ENCODE peak calls at places on chromosomes 2 and 18, in five cellular contexts. One of them, this sample, is unnamed. For H3K4me1, the result is how much of the 10 kb centered on the place peaks cover.

GRCh38 chr2:119338826-119339561 is 27.6 kb downstream of the C2orf76 start:
- DNase-seq in esophagus squamous epithelium: no peak
- DNase-seq in A549: no peak
- DNase-seq in GM23248: no peak
- DNase-seq in astrocyte: no peak
- DNase-seq in this sample: no peak

GRCh38 chr2:70460333-70460732 is 93.3 kb downstream of the TGFA start:
- DNase-seq in esophagus squamous epithelium: no peak
- DNase-seq in A549: no peak
- DNase-seq in GM23248: no peak
- DNase-seq in astrocyte: no peak
- DNase-seq in this sample: no peak

GRCh38 chr2:106900130-106900529 is 14.2 kb upstream of the ST6GAL2 start:
- DNase-seq in esophagus squamous epithelium: no peak
- DNase-seq in A549: no peak
- DNase-seq in GM23248: peak
- DNase-seq in astrocyte: no peak
- DNase-seq in this sample: no peak

GRCh38 chr2:42091671-42092070 is 43.9 kb downstream of the PKDCC start:
- DNase-seq in esophagus squamous epithelium: no peak
- DNase-seq in A549: no peak
- DNase-seq in GM23248: no peak
- DNase-seq in astrocyte: no peak
- DNase-seq in this sample: no peak

GRCh38 chr18:62450175-62450545 is 72.7 kb upstream of the ZCCHC2 start:
- DNase-seq in esophagus squamous epithelium: no peak
- DNase-seq in A549: no peak
- DNase-seq in GM23248: no peak
- DNase-seq in astrocyte: peak
- DNase-seq in this sample: no peak

GRCh38 chr2:223696719-223697118 is 94.6 kb upstream of the SCG2 start:
- DNase-seq in esophagus squamous epithelium: no peak
- DNase-seq in A549: peak
- DNase-seq in GM23248: peak
- DNase-seq in astrocyte: peak
- DNase-seq in this sample: no peak

GRCh38 chr18:26549103-26549485 is 741 bp upstream of the KCTD1 start:
- DNase-seq in esophagus squamous epithelium: no peak
- DNase-seq in A549: peak
- DNase-seq in GM23248: peak
- DNase-seq in astrocyte: peak
- DNase-seq in this sample: peak

GRCh38 chr2:39954346-39954745 is 175.3 kb upstream of the THUMPD2 start:
- DNase-seq in esophagus squamous epithelium: no peak
- DNase-seq in A549: no peak
- DNase-seq in GM23248: peak
- DNase-seq in astrocyte: peak
- DNase-seq in this sample: no peak

GRCh38 chr18:33440384-33441043 is at the start of gene CCDC178:
- DNase-seq in esophagus squamous epithelium: no peak
- DNase-seq in A549: no peak
- DNase-seq in GM23248: peak
- DNase-seq in astrocyte: peak
- DNase-seq in this sample: peak

GRCh38 chr2:239715202-239715601 is 309.9 kb downstream of the NDUFA10 start:
- DNase-seq in esophagus squamous epithelium: no peak
- DNase-seq in A549: no peak
- DNase-seq in GM23248: no peak
- DNase-seq in astrocyte: no peak
- DNase-seq in this sample: no peak

GRCh38 chr2:46872876-46873631 is 42.6 kb downstream of the MCFD2 start:
- DNase-seq in esophagus squamous epithelium: no peak
- DNase-seq in A549: no peak
- DNase-seq in GM23248: no peak
- DNase-seq in astrocyte: no peak
- DNase-seq in this sample: peak

GRCh38 chr2:74864728-74865722 is 31.1 kb downstream of the HK2 start:
- DNase-seq in esophagus squamous epithelium: no peak
- DNase-seq in A549: no peak
- DNase-seq in GM23248: peak
- DNase-seq in astrocyte: peak
- DNase-seq in this sample: peak

GRCh38 chr2:147945660-147946059 is 74.9 kb downstream of the ORC4 start:
- DNase-seq in esophagus squamous epithelium: no peak
- DNase-seq in A549: no peak
- DNase-seq in GM23248: peak
- DNase-seq in astrocyte: no peak
- DNase-seq in this sample: peak

GRCh38 chr18:28439870-28440269 is 262.9 kb upstream of the CDH2 start:
- DNase-seq in esophagus squamous epithelium: no peak
- DNase-seq in A549: peak
- DNase-seq in GM23248: peak
- DNase-seq in astrocyte: peak
- DNase-seq in this sample: no peak

GRCh38 chr2:5898667-5899066 is 206.5 kb downstream of the SOX11 start:
- DNase-seq in esophagus squamous epithelium: no peak
- DNase-seq in A549: no peak
- DNase-seq in GM23248: no peak
- DNase-seq in astrocyte: no peak
- DNase-seq in this sample: no peak

GRCh38 chr18:78713064-78713463 is 266.6 kb upstream of the SALL3 start:
- DNase-seq in esophagus squamous epithelium: no peak
- DNase-seq in A549: no peak
- DNase-seq in GM23248: no peak
- DNase-seq in astrocyte: no peak
- DNase-seq in this sample: peak

GRCh38 chr2:234691226-234691600 is 194.3 kb upstream of the ARL4C start:
- DNase-seq in esophagus squamous epithelium: no peak
- DNase-seq in A549: no peak
- DNase-seq in GM23248: no peak
- DNase-seq in astrocyte: no peak
- DNase-seq in this sample: peak

GRCh38 chr2:12131975-12132374 is 385.5 kb downstream of the LPIN1 start:
- DNase-seq in esophagus squamous epithelium: no peak
- DNase-seq in A549: no peak
- DNase-seq in GM23248: peak
- DNase-seq in astrocyte: peak
- DNase-seq in this sample: no peak

GRCh38 chr2:148391324-148391723 is 253.2 kb upstream of the EPC2 start:
- DNase-seq in esophagus squamous epithelium: no peak
- DNase-seq in A549: no peak
- DNase-seq in GM23248: peak
- DNase-seq in astrocyte: peak
- DNase-seq in this sample: no peak

GRCh38 chr2:46179037-46179621 is 118.1 kb upstream of the EPAS1 start:
- DNase-seq in esophagus squamous epithelium: no peak
- DNase-seq in A549: peak
- DNase-seq in GM23248: peak
- DNase-seq in astrocyte: peak
- DNase-seq in this sample: peak

GRCh38 chr2:85772841-85773491 is 19.2 kb downstream of the ATOH8 start:
- DNase-seq in esophagus squamous epithelium: no peak
- DNase-seq in A549: no peak
- DNase-seq in GM23248: peak
- DNase-seq in astrocyte: no peak
- DNase-seq in this sample: no peak

GRCh38 chr2:85773692-85774091 is 19.9 kb downstream of the ATOH8 start:
- DNase-seq in esophagus squamous epithelium: no peak
- DNase-seq in A549: no peak
- DNase-seq in GM23248: no peak
- DNase-seq in astrocyte: no peak
- DNase-seq in this sample: no peak

GRCh38 chr2:85775406-85776381 is 21.9 kb downstream of the ATOH8 start:
- DNase-seq in esophagus squamous epithelium: no peak
- DNase-seq in A549: no peak
- DNase-seq in GM23248: no peak
- DNase-seq in astrocyte: no peak
- DNase-seq in this sample: no peak

GRCh38 chr2:85772019-85772745 is 18.4 kb downstream of the ATOH8 start:
- DNase-seq in esophagus squamous epithelium: peak
- DNase-seq in A549: peak
- DNase-seq in GM23248: peak
- DNase-seq in astrocyte: peak
- DNase-seq in this sample: peak

DNA sequence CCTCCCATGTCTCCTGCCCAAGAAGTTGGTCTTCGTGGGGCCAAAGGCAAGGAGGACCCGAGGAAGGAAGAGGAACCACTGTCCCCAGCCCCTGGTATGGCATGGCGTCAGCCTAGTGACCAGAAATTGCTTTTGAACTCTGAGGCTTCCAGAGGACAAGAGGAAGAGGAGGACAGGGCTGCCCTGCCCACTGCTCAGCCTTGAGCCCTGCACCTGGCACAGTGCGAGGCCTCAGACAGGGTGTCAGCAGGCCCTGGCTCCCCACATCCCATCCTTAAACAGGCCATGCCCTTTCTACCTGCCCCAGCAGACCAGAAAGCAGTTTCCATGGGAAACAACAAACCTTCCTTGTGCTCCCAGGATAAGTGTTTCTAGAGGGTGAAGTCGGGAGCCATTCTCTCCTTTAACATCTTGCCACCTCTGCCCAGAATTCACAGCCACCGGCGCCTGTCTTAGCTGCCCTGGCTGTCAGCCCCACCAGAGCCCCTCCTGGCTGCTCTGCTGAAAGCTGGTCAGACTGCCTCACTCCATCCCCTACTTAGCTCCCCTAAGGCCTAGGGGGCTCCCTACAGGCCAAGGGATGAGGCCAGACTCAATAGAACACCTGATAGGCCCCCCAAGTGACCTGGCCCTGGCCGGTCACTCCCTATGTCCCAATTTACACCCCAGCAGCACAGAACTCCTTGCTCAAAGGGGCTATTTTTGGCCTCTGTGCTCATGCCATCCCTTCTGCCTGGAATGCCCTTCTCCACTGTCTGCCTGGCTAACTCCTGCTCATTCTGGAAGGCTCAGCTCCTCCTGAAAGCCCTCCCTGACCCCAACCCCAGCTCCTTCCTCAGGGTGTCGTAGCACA is 20.6 kb downstream of the ATOH8 start:
- DNase-seq in esophagus squamous epithelium: no peak
- DNase-seq in A549: no peak
- DNase-seq in GM23248: no peak
- DNase-seq in astrocyte: no peak
- DNase-seq in this sample: no peak
- H3K4me1 ChIP-seq in esophagus squamous epithelium: half or more
- H3K4me1 ChIP-seq in A549: under half
- H3K4me1 ChIP-seq in GM23248: under half
- H3K4me1 ChIP-seq in astrocyte: under half
- H3K4me1 ChIP-seq in this sample: under half

GRCh38 chr2:173079141-173079540 is 3.5 kb downstream of the MAP3K20 start:
- DNase-seq in esophagus squamous epithelium: no peak
- DNase-seq in A549: no peak
- DNase-seq in GM23248: no peak
- DNase-seq in astrocyte: no peak
- DNase-seq in this sample: no peak

GRCh38 chr2:173075781-173076556 is at the start of gene MAP3K20:
- DNase-seq in esophagus squamous epithelium: no peak
- DNase-seq in A549: peak
- DNase-seq in GM23248: peak
- DNase-seq in astrocyte: peak
- DNase-seq in this sample: peak

GRCh38 chr2:173076557-173077345 is 1.1 kb downstream of the MAP3K20 start:
- DNase-seq in esophagus squamous epithelium: no peak
- DNase-seq in A549: peak
- DNase-seq in GM23248: peak
- DNase-seq in astrocyte: peak
- DNase-seq in this sample: peak

GRCh38 chr2:173077506-173078177 is 2.0 kb downstream of the MAP3K20 start:
- DNase-seq in esophagus squamous epithelium: no peak
- DNase-seq in A549: no peak
- DNase-seq in GM23248: peak
- DNase-seq in astrocyte: peak
- DNase-seq in this sample: no peak

GRCh38 chr2:173079968-173080860 is 4.6 kb downstream of the MAP3K20 start:
- DNase-seq in esophagus squamous epithelium: no peak
- DNase-seq in A549: peak
- DNase-seq in GM23248: peak
- DNase-seq in astrocyte: peak
- DNase-seq in this sample: no peak
- H3K4me1 ChIP-seq in esophagus squamous epithelium: under half
- H3K4me1 ChIP-seq in A549: half or more
- H3K4me1 ChIP-seq in GM23248: under half
- H3K4me1 ChIP-seq in astrocyte: under half
- H3K4me1 ChIP-seq in this sample: under half

GRCh38 chr2:37364351-37364750 is 19.9 kb downstream of the QPCT start:
- DNase-seq in esophagus squamous epithelium: no peak
- DNase-seq in A549: no peak
- DNase-seq in GM23248: no peak
- DNase-seq in astrocyte: no peak
- DNase-seq in this sample: no peak

GRCh38 chr2:37358466-37358865 is 14.0 kb downstream of the QPCT start:
- DNase-seq in esophagus squamous epithelium: no peak
- DNase-seq in A549: no peak
- DNase-seq in GM23248: no peak
- DNase-seq in astrocyte: no peak
- DNase-seq in this sample: no peak

GRCh38 chr2:37365669-37366068 is 21.2 kb downstream of the QPCT start:
- DNase-seq in esophagus squamous epithelium: no peak
- DNase-seq in A549: no peak
- DNase-seq in GM23248: peak
- DNase-seq in astrocyte: no peak
- DNase-seq in this sample: no peak

GRCh38 chr2:37361416-37361815 is 17.0 kb downstream of the QPCT start:
- DNase-seq in esophagus squamous epithelium: no peak
- DNase-seq in A549: no peak
- DNase-seq in GM23248: no peak
- DNase-seq in astrocyte: no peak
- DNase-seq in this sample: no peak

DNA sequence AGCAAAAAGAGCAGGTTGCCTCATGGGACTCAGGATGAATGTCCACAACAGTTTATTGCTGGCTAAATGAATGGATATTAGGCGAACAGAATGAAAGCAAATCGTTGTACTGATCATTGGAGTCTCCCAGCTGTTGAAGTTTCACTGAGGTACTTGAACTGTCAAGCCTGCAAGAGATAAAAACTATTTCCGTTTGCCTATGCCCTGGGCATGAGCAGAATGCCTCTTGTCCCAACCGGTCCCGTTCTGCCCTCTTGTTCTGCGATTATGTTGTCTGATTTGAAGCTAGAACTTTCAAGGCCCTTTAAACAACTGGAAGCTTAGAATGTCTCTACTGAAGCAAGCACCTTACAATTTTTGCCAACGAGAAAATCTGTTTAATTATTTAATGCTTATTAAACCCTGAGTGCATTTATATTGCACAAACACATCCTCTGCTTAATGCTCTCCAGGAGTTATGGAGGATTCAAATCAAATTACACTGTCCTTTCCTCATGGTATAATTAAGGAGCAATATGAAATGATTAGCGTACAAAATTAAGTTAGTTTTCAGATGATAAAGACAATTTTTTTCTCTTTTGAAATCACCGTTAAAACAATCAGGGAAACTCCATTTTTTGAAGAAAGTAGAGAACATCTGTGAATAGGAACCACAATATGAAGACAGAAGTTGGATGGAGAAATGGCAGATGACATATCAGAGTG is 17.7 kb downstream of the QPCT start:
- DNase-seq in esophagus squamous epithelium: no peak
- DNase-seq in A549: no peak
- DNase-seq in GM23248: no peak
- DNase-seq in astrocyte: no peak
- DNase-seq in this sample: no peak
- H3K4me1 ChIP-seq in esophagus squamous epithelium: under half
- H3K4me1 ChIP-seq in A549: under half
- H3K4me1 ChIP-seq in GM23248: under half
- H3K4me1 ChIP-seq in astrocyte: under half
- H3K4me1 ChIP-seq in this sample: under half

GRCh38 chr2:64134813-64135212 is 9.4 kb downstream of the PELI1 start:
- DNase-seq in esophagus squamous epithelium: no peak
- DNase-seq in A549: no peak
- DNase-seq in GM23248: no peak
- DNase-seq in astrocyte: peak
- DNase-seq in this sample: no peak
- H3K4me1 ChIP-seq in esophagus squamous epithelium: under half
- H3K4me1 ChIP-seq in A549: under half
- H3K4me1 ChIP-seq in GM23248: under half
- H3K4me1 ChIP-seq in astrocyte: under half
- H3K4me1 ChIP-seq in this sample: under half